ENCODE peak calls at places on chromosomes 13 and 19, in eight cellular contexts. One of them, this sample, is unnamed.

GRCh38 chr13:82833928-82834327 is 1048.3 kb downstream of the SLITRK1 start:
- DNase-seq in naive B cell: no peak
- DNase-seq in breast epithelium: no peak
- DNase-seq in lung microvascular endothelial cell: no peak
- DNase-seq in kidney glomerular epithelial cell: no peak
- DNase-seq in H9: no peak
- DNase-seq in stomach: no peak
- DNase-seq in foreskin fibroblast: peak; percentile 14
- DNase-seq in this sample: no peak

GRCh38 chr19:10769533-10770491 is 51.9 kb downstream of the DNM2 start:
- DNase-seq in naive B cell: no peak
- DNase-seq in foreskin fibroblast: peak; percentile 21
- DNase-seq in breast epithelium: no peak
- DNase-seq in lung microvascular endothelial cell: peak; percentile 87
- DNase-seq in H9: no peak
- DNase-seq in kidney glomerular epithelial cell: peak; percentile 70
- DNase-seq in stomach: peak; percentile 36
- DNase-seq in this sample: no peak

GRCh38 chr19:3625996-3626472 is 556 bp downstream of the CACTIN start:
- DNase-seq in breast epithelium: no peak
- DNase-seq in lung microvascular endothelial cell: no peak
- DNase-seq in foreskin fibroblast: no peak
- DNase-seq in naive B cell: no peak
- DNase-seq in kidney glomerular epithelial cell: no peak
- DNase-seq in stomach: no peak
- DNase-seq in H9: no peak
- DNase-seq in this sample: no peak

GRCh38 chr13:47455581-47455980 is 545.5 kb downstream of the SUCLA2 start:
- DNase-seq in lung microvascular endothelial cell: no peak
- DNase-seq in foreskin fibroblast: peak; percentile 63
- DNase-seq in stomach: no peak
- DNase-seq in H9: no peak
- DNase-seq in naive B cell: no peak
- DNase-seq in kidney glomerular epithelial cell: no peak
- DNase-seq in breast epithelium: no peak
- DNase-seq in this sample: no peak

GRCh38 chr19:13835791-13836723 is 40.8 kb downstream of the ZSWIM4 start:
- DNase-seq in naive B cell: peak; percentile 47
- DNase-seq in lung microvascular endothelial cell: peak; percentile 63
- DNase-seq in foreskin fibroblast: no peak
- DNase-seq in kidney glomerular epithelial cell: no peak
- DNase-seq in stomach: no peak
- DNase-seq in H9: no peak
- DNase-seq in breast epithelium: no peak
- DNase-seq in this sample: no peak

GRCh38 chr19:5882421-5882968 is 12.2 kb upstream of the FUT5 start:
- DNase-seq in foreskin fibroblast: no peak
- DNase-seq in naive B cell: no peak
- DNase-seq in H9: no peak
- DNase-seq in kidney glomerular epithelial cell: no peak
- DNase-seq in stomach: no peak
- DNase-seq in lung microvascular endothelial cell: no peak
- DNase-seq in breast epithelium: no peak
- DNase-seq in this sample: no peak

GRCh38 chr13:103066079-103066880 is at the start of gene SLC10A2:
- DNase-seq in foreskin fibroblast: no peak
- DNase-seq in lung microvascular endothelial cell: no peak
- DNase-seq in stomach: no peak
- DNase-seq in naive B cell: no peak
- DNase-seq in H9: no peak
- DNase-seq in kidney glomerular epithelial cell: no peak
- DNase-seq in breast epithelium: no peak
- DNase-seq in this sample: no peak

GRCh38 chr13:103255587-103256301 is 189.5 kb upstream of the SLC10A2 start:
- DNase-seq in breast epithelium: no peak
- DNase-seq in H9: no peak
- DNase-seq in kidney glomerular epithelial cell: no peak
- DNase-seq in naive B cell: no peak
- DNase-seq in lung microvascular endothelial cell: no peak
- DNase-seq in stomach: no peak
- DNase-seq in foreskin fibroblast: no peak
- DNase-seq in this sample: no peak

GRCh38 chr13:43573787-43574562 is 212.8 kb downstream of the ENOX1 start:
- DNase-seq in lung microvascular endothelial cell: peak; percentile 16
- DNase-seq in foreskin fibroblast: no peak
- DNase-seq in stomach: no peak
- DNase-seq in naive B cell: no peak
- DNase-seq in breast epithelium: no peak
- DNase-seq in H9: no peak
- DNase-seq in kidney glomerular epithelial cell: no peak
- DNase-seq in this sample: no peak

GRCh38 chr19:14480695-14481069 is 5.5 kb upstream of the PTGER1 start:
- DNase-seq in kidney glomerular epithelial cell: no peak
- DNase-seq in lung microvascular endothelial cell: no peak
- DNase-seq in stomach: no peak
- DNase-seq in naive B cell: no peak
- DNase-seq in foreskin fibroblast: no peak
- DNase-seq in H9: no peak
- DNase-seq in breast epithelium: no peak
- DNase-seq in this sample: no peak

GRCh38 chr13:51684076-51684475 is 99.8 kb downstream of the WDFY2 start:
- DNase-seq in naive B cell: no peak
- DNase-seq in stomach: no peak
- DNase-seq in foreskin fibroblast: peak; percentile 19
- DNase-seq in kidney glomerular epithelial cell: no peak
- DNase-seq in lung microvascular endothelial cell: no peak
- DNase-seq in H9: no peak
- DNase-seq in breast epithelium: no peak
- DNase-seq in this sample: no peak

GRCh38 chr13:50358221-50358620 is 343.0 kb downstream of the KCNRG start:
- DNase-seq in breast epithelium: no peak
- DNase-seq in kidney glomerular epithelial cell: peak; percentile 46
- DNase-seq in stomach: no peak
- DNase-seq in lung microvascular endothelial cell: no peak
- DNase-seq in H9: no peak
- DNase-seq in foreskin fibroblast: no peak
- DNase-seq in naive B cell: no peak
- DNase-seq in this sample: no peak

GRCh38 chr13:36530050-36530789 is 97.9 kb downstream of the CCNA1 start:
- DNase-seq in breast epithelium: no peak
- DNase-seq in naive B cell: no peak
- DNase-seq in foreskin fibroblast: no peak
- DNase-seq in lung microvascular endothelial cell: no peak
- DNase-seq in H9: no peak
- DNase-seq in kidney glomerular epithelial cell: no peak
- DNase-seq in stomach: no peak
- DNase-seq in this sample: no peak

This sample was measured in glutamatergic neuron.